ENCODE peak calls at places on chromosomes 13 and 19, in eight cellular contexts. L is neuronal stem cell, Z is AG04450, Y is mucosa of descending colon, D is astrocyte, V is vagina, I is ovary, K is hepatocyte. J is an unnamed sample.

GRCh38 chr13:45796421-45796960 is 55.1 kb downstream of the SIAH3 start:
- DNase-seq in K (no peak), Y (no peak), V (peak; percentile 49), Z (no peak), L (no peak), I (no peak), D (no peak), J (no peak)

GRCh38 chr19:19267305-19267704 is 5.8 kb downstream of the TM6SF2 start:
- DNase-seq in D (no peak), Z (no peak), K (no peak), Y (no peak), I (no peak), L (no peak), V (no peak), J (no peak)

GRCh38 chr13:108006619-108007018 is 208.7 kb downstream of the LIG4 start:
- DNase-seq in Z (no peak), L (no peak), Y (no peak), V (no peak), K (no peak), D (no peak), I (no peak), J (no peak)

GRCh38 chr19:7857727-7858701 is 16.2 kb downstream of the PRR36 start:
- DNase-seq in D (no peak), Z (no peak), Y (peak; percentile 53), I (peak; percentile 20), L (peak; percentile 58), K (peak; percentile 72), V (no peak), J (no peak)

GRCh38 chr13:62551588-62551987 is 1135.9 kb upstream of the PCDH20 start:
- DNase-seq in I (no peak), Z (no peak), L (no peak), Y (no peak), D (no peak), V (no peak), K (no peak), J (no peak)

GRCh38 chr19:51020988-51021651 is 1.6 kb upstream of the KLK10 start:
- DNase-seq in D (peak; percentile 27), Y (no peak), L (peak; percentile 38), I (no peak), K (peak; percentile 61), V (no peak), Z (peak; percentile 7), J (peak; percentile 41)

GRCh38 chr19:38739440-38740251 is 4.6 kb downstream of the CAPN12 start:
- DNase-seq in Z (no peak), K (no peak), Y (no peak), V (no peak), L (no peak), D (no peak), I (no peak), J (no peak)

GRCh38 chr19:38061294-38061693 is 154.3 kb downstream of the SIPA1L3 start:
- DNase-seq in V (no peak), I (no peak), D (peak; percentile 79), L (no peak), Y (no peak), K (no peak), Z (peak; percentile 68), J (no peak)

GRCh38 chr19:18649371-18650047 is 12.7 kb downstream of the KLHL26 start:
- DNase-seq in L (no peak), I (peak; percentile 76), V (no peak), D (peak; percentile 58), Z (no peak), K (peak; percentile 39), Y (peak; percentile 68), J (no peak)

GRCh38 chr13:54162069-54162468 is 1133.5 kb downstream of the OLFM4 start:
- DNase-seq in L (no peak), I (no peak), Y (no peak), V (no peak), D (no peak), Z (no peak), K (no peak), J (no peak)

GRCh38 chr13:31996611-31997010 is 35.0 kb upstream of the FRY start:
- DNase-seq in Z (no peak), Y (no peak), K (no peak), I (no peak), D (no peak), V (no peak), L (no peak), J (no peak)

GRCh38 chr19:45507864-45508680 is 793 bp downstream of the VASP start:
- DNase-seq in L (no peak), D (no peak), K (peak; percentile 86), I (peak; percentile 64), Z (no peak), V (no peak), Y (peak; percentile 88), J (peak; percentile 52)

GRCh38 chr19:4064073-4064550 is 2.6 kb downstream of the ZBTB7A start:
- DNase-seq in I (peak; percentile 64), V (peak; percentile 84), D (no peak), L (no peak), K (peak; percentile 54), Y (no peak), Z (no peak), J (peak; percentile 44)

GRCh38 chr13:76035711-76036110 is 399.6 kb downstream of the LMO7 start:
- DNase-seq in Z (no peak), V (no peak), K (no peak), Y (no peak), I (no peak), L (no peak), D (no peak), J (no peak)

GRCh38 chr19:10390652-10391286 is 10.4 kb upstream of the TYK2 start:
- DNase-seq in I (peak; percentile 68), K (peak; percentile 82), D (peak; percentile 36), L (peak; percentile 68), V (no peak), Y (no peak), Z (peak; percentile 46), J (peak; percentile 77)

GRCh38 chr19:1847684-1848398 is 442 bp downstream of the REXO1 start:
- DNase-seq in D (no peak), I (no peak), L (no peak), Z (no peak), Y (peak; percentile 84), V (no peak), K (peak; percentile 87), J (no peak)

GRCh38 chr19:10961763-10962536 is 1.1 kb downstream of the SMARCA4 start:
- DNase-seq in V (no peak), Z (no peak), I (no peak), D (no peak), Y (no peak), K (no peak), L (peak; percentile 35), J (no peak)

GRCh38 chr13:107348931-107349330 is 781.0 kb upstream of the ARGLU1 start:
- DNase-seq in Y (no peak), K (no peak), Z (no peak), V (no peak), L (no peak), I (no peak), D (peak; percentile 11), J (no peak)

GRCh38 chr19:20307127-20307526 is 140.1 kb downstream of the ZNF486 start:
- DNase-seq in L (no peak), D (no peak), V (no peak), Z (no peak), I (no peak), Y (no peak), K (no peak), J (no peak)

GRCh38 chr19:32828643-32829344 is 40.8 kb downstream of the SLC7A9 start:
- DNase-seq in V (no peak), L (no peak), Z (no peak), D (no peak), Y (no peak), K (no peak), I (no peak), J (no peak)

GRCh38 chr19:10430505-10431253 is 10.3 kb downstream of the PDE4A start:
- DNase-seq in I (no peak), Y (peak; percentile 74), L (no peak), D (no peak), V (no peak), Z (no peak), K (peak; percentile 74), J (peak; percentile 63)

GRCh38 chr19:8515317-8515716 is 1.4 kb upstream of the ZNF414 start:
- DNase-seq in L (no peak), I (no peak), Z (no peak), Y (no peak), K (no peak), V (no peak), D (no peak), J (no peak)

GRCh38 chr19:44904426-44904994 is 1.1 kb upstream of the APOE start:
- DNase-seq in V (no peak), I (no peak), K (peak; percentile 31), L (no peak), Z (no peak), D (no peak), Y (no peak), J (no peak)

GRCh38 chr19:58059003-58059671 is at the start of gene ZNF135:
- DNase-seq in Y (peak; percentile 80), L (peak; percentile 80), Z (peak; percentile 18), V (no peak), D (peak; percentile 72), K (peak; percentile 95), I (peak; percentile 93), J (peak; percentile 86)

GRCh38 chr19:7869453-7869909 is 4.7 kb downstream of the PRR36 start:
- DNase-seq in K (peak; percentile 87), Y (no peak), Z (no peak), D (no peak), I (peak; percentile 88), L (no peak), V (no peak), J (peak; percentile 76)

GRCh38 chr13:113053801-113054604 is 51.6 kb upstream of the F7 start:
- DNase-seq in D (no peak), I (peak; percentile 4), Z (no peak), K (no peak), L (no peak), Y (peak; percentile 18), V (no peak), J (no peak)
- H3K9me3 ChIP-seq in D (peaks cover 8% of the 10 kb centered on the region), I (no peaks in the 10 kb centered on the region), Z (peaks cover 27% of the 10 kb centered on the region), K (no peaks in the 10 kb centered on the region), L (peaks cover 17% of the 10 kb centered on the region), Y (no peaks in the 10 kb centered on the region), V (no peaks in the 10 kb centered on the region), J (no peaks in the 10 kb centered on the region)

GRCh38 chr13:66180806-66181205 is 1049.3 kb downstream of the PCDH9 start:
- DNase-seq in Y (no peak), V (no peak), Z (no peak), K (no peak), L (no peak), I (no peak), D (no peak), J (no peak)
- H3K9me3 ChIP-seq in Y (no peaks in the 10 kb centered on the region), V (no peaks in the 10 kb centered on the region), Z (no peaks in the 10 kb centered on the region), K (no peaks in the 10 kb centered on the region), L (no peaks in the 10 kb centered on the region), I (no peaks in the 10 kb centered on the region), D (no peaks in the 10 kb centered on the region), J (no peaks in the 10 kb centered on the region)

GRCh38 chr13:98427331-98427995 is 149.4 kb downstream of the STK24 start:
- DNase-seq in Y (no peak), K (no peak), L (no peak), I (no peak), D (no peak), V (no peak), Z (no peak), J (no peak)
- H3K9me3 ChIP-seq in Y (no peaks in the 10 kb centered on the region), K (no peaks in the 10 kb centered on the region), L (no peaks in the 10 kb centered on the region), I (no peaks in the 10 kb centered on the region), D (no peaks in the 10 kb centered on the region), V (no peaks in the 10 kb centered on the region), Z (no peaks in the 10 kb centered on the region), J (no peaks in the 10 kb centered on the region)

DNA sequence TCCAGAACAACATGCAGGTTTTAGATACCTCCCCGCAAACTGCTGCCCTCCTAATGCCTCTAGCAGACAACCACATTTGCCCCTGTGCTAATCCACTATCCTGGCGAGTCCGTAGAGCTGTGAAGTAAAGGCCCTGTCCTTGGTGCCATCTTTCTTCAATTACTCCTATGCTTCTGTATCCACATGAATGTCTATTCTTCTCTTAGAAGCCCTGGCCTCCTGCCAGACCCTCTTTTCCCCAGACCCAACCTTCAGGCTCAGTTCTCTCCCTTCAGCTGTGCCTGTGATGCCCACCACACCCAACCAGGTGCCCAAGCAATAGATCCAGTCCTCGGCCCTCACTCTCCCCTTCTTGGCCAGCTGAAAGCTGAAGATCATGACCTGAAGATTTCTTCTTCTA is 31.1 kb upstream of the ZNF599 start:
- DNase-seq in Y (no peak), K (no peak), I (no peak), V (peak; percentile 69), L (no peak), Z (no peak), D (no peak), J (no peak)
- H3K9me3 ChIP-seq in Y (peaks cover 8% of the 10 kb centered on the region), K (no peaks in the 10 kb centered on the region), I (no peaks in the 10 kb centered on the region), V (peaks cover 5% of the 10 kb centered on the region), L (peaks cover 3% of the 10 kb centered on the region), Z (peaks cover 12% of the 10 kb centered on the region), D (peaks cover 18% of the 10 kb centered on the region), J (peaks cover 7% of the 10 kb centered on the region)

J was measured in body of pancreas.